ENCODE peak calls at places on chromosomes 6 and 20, in four cellular contexts. J, V, E and H are unnamed samples. For H3K27me3, the result is how much of the 10 kb centered on the place peaks cover.

GRCh38 chr6:88047510-88048150 is at the start of gene SPACA1:
- DNase-seq in J (no peak), V (no peak), E (no peak), H (no peak)

GRCh38 chr20:40582531-40582930 is 106.5 kb downstream of the MAFB start:
- DNase-seq in J (no peak), V (no peak), E (no peak), H (peak)

GRCh38 chr6:67285770-67286495 is 1349.1 kb upstream of the ADGRB3 start:
- DNase-seq in J (no peak), V (no peak), E (no peak), H (no peak)

GRCh38 chr6:31197559-31198305 is 27.2 kb upstream of the POU5F1 start:
- DNase-seq in J (peak), V (peak), E (peak), H (peak)

GRCh38 chr20:52619671-52620070 is 352.5 kb upstream of the TSHZ2 start:
- DNase-seq in J (no peak), V (no peak), E (no peak), H (no peak)

GRCh38 chr6:168201383-168201782 is 118.2 kb downstream of the DACT2 start:
- DNase-seq in J (peak), V (no peak), E (no peak), H (peak)

GRCh38 chr6:160060221-160060620 is 61.4 kb upstream of the SLC22A1 start:
- DNase-seq in J (no peak), V (no peak), E (no peak), H (no peak)

GRCh38 chr6:43575105-43575771 is 600 bp downstream of the XPO5 start:
- DNase-seq in J (peak), V (no peak), E (no peak), H (peak)

GRCh38 chr6:73565767-73566485 is 45.1 kb upstream of the EEF1A1 start:
- DNase-seq in J (no peak), V (no peak), E (no peak), H (peak)

GRCh38 chr6:168120390-168121307 is 41.6 kb upstream of the FRMD1 start:
- DNase-seq in J (no peak), V (no peak), E (peak), H (no peak)

GRCh38 chr20:46803446-46804020 is 91.1 kb upstream of the EYA2 start:
- DNase-seq in J (no peak), V (no peak), E (no peak), H (no peak)

GRCh38 chr6:154228521-154228905 is 128.1 kb downstream of the IPCEF1 start:
- DNase-seq in J (no peak), V (no peak), E (no peak), H (no peak)

GRCh38 chr6:68575765-68576439 is 59.2 kb upstream of the ADGRB3 start:
- DNase-seq in J (peak), V (no peak), E (peak), H (no peak)

GRCh38 chr6:134706153-134706552 is 243.7 kb downstream of the ALDH8A1 start:
- DNase-seq in J (no peak), V (no peak), E (no peak), H (no peak)

GRCh38 chr6:46799657-46800056 is 6.5 kb downstream of the MEP1A start:
- DNase-seq in J (peak), V (no peak), E (no peak), H (no peak)

GRCh38 chr20:31678389-31679356 is 41.0 kb downstream of the COX4I2 start:
- DNase-seq in J (peak), V (no peak), E (no peak), H (peak)

GRCh38 chr20:5621305-5621704 is 128.9 kb upstream of the SHLD1 start:
- DNase-seq in J (no peak), V (no peak), E (no peak), H (no peak)

GRCh38 chr20:25489221-25489863 is 81.9 kb downstream of the GINS1 start:
- DNase-seq in J (no peak), V (no peak), E (no peak), H (no peak)
- TF ChIP-seq KDM1A in J (no peak), V (no peak), E (no peak), H (no peak)

DNA sequence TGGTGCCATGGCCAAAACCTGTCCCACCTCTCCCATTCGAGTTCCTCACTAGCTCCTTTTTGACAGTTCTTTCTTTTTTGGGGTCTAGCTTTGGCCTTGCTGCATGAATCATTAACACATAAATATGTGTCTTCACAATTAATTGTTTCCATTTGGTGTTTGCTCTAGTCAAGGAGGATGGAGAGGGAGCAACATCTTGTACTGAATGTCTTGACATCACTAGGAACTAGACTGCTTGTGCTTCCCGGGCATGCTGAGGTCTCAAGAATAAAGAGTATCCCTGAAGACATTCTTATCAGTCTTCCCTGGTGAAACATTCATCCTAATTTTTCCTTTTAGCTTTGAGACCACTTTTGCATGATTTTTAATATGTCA is 77.0 kb upstream of the ESR1 start:
- DNase-seq in J (no peak), V (no peak), E (no peak), H (no peak)
- TF ChIP-seq RFX5 in J (no peak), V (no peak), E (no peak), H (no peak)

DNA sequence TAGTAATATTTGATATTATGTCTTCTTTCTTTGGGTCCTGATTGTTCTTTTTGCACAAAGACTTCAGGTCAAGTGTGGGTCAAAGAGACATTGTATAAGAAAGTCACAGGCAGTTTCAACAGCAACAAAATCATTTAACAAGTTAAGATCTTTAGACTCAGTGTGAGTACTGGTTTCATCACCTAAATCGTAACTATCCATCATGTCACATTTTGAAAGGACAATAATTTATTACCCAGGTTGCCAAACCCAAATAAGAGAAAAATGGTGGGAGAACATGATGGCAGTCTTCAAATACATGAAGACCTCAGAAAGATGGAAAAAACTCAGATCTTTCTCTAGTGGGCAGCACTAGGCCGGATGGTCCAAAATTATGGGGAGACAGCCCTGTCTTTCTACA is 55.5 kb upstream of the BCLAF1 start:
- DNase-seq in J (no peak), V (no peak), E (no peak), H (no peak)
- H3K27me3 ChIP-seq in J (under half), V (under half), E (under half), H (under half)

GRCh38 chr6:153051801-153052200 is 49.3 kb upstream of the MTRF1L start:
- DNase-seq in J (no peak), V (no peak), E (no peak), H (no peak)
- TF ChIP-seq KDM1A in J (no peak), V (no peak), E (no peak), H (no peak)

DNA sequence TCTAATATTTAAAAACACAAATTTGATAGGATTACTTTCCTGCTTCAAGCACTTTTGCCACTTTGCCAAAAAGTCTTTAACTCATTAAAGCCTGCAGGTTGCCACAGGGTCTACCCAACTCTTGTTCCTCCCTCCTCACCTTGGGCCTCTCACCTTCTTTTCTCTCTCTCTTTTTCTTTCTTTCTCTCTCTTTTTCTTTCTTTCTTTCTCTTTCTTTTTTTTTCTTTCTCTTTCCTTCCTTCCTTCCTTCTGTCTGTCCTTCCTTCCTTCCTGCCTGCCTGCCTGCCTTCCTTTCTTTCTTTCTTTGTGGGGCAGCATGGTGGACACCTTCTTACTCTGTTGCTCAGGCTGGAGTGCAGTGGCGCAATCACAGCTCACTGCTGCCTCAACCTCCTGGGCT is 50.2 kb downstream of the C6orf52 start:
- DNase-seq in J (no peak), V (no peak), E (no peak), H (no peak)
- TF ChIP-seq RFX5 in J (no peak), V (no peak), E (no peak), H (no peak)